ENCODE peak calls at places on chromosomes 7 and 10, in five cellular contexts. V is HFFc6; R is adipocyte; E is activated effector memory CD4-positive, alpha-beta T cell treated with anti-CD3 and anti-CD28 coated beads, Interleukin-2, amount 50 U/mL, for 16 hours; N is germinal center. Z is an unnamed sample.

GRCh38 chr7:27462575-27463270 is 200.0 kb downstream of the HIBADH start:
- DNase-seq in V (no peak), R (no peak), E (no peak), N (no peak), Z (no peak)

GRCh38 chr7:121954803-121955202 is 81.8 kb downstream of the PTPRZ1 start:
- DNase-seq in V (peak), R (peak), E (no peak), N (no peak), Z (no peak)

GRCh38 chr10:76112826-76113150 is 681.4 kb downstream of the LRMDA start:
- DNase-seq in V (no peak), R (peak), E (no peak), N (no peak), Z (no peak)

GRCh38 chr10:122126763-122127659 is 138.0 kb downstream of the TACC2 start:
- DNase-seq in V (peak), R (peak), E (no peak), N (no peak), Z (no peak)

GRCh38 chr10:53904506-53905241 is 896.4 kb downstream of the PCDH15 start:
- DNase-seq in V (no peak), R (no peak), E (no peak), N (no peak), Z (no peak)

GRCh38 chr7:3267928-3268690 is 32.9 kb upstream of the SDK1 start:
- DNase-seq in V (no peak), R (peak), E (no peak), N (no peak), Z (no peak)

GRCh38 chr7:139731802-139732470 is 45.9 kb downstream of the HIPK2 start:
- DNase-seq in V (peak), R (peak), E (no peak), N (no peak), Z (no peak)

GRCh38 chr7:30276203-30276900 is 8.0 kb upstream of the ZNRF2 start:
- DNase-seq in V (peak), R (peak), E (peak), N (peak), Z (no peak)

GRCh38 chr10:17785276-17785935 is 23.7 kb upstream of the MRC1 start:
- DNase-seq in V (no peak), R (no peak), E (no peak), N (no peak), Z (no peak)

GRCh38 chr7:94127026-94127425 is 122.9 kb upstream of the BET1 start:
- DNase-seq in V (no peak), R (peak), E (no peak), N (no peak), Z (no peak)

GRCh38 chr10:66980276-66980675 is 54.4 kb downstream of the LRRTM3 start:
- DNase-seq in V (no peak), R (no peak), E (no peak), N (no peak), Z (no peak)

GRCh38 chr7:461453-462172 is 58.0 kb downstream of the PDGFA start:
- DNase-seq in V (no peak), R (peak), E (no peak), N (no peak), Z (no peak)

GRCh38 chr7:113267271-113267670 is 148.9 kb upstream of the SMIM30 start:
- DNase-seq in V (peak), R (peak), E (no peak), N (no peak), Z (no peak)

GRCh38 chr7:158279539-158280466 is 307.8 kb downstream of the PTPRN2 start:
- DNase-seq in V (no peak), R (no peak), E (peak), N (no peak), Z (peak)